ENCODE peak calls at places on chromosome 7, in five cellular contexts. One of them, this sample, is unnamed.

GRCh38 chr7:27834179-27834921 is 94.4 kb downstream of the TAX1BP1 start:
- DNase-seq in tibial artery: no peak
- DNase-seq in tibial nerve: no peak
- DNase-seq in A549: no peak
- DNase-seq in neural progenitor cell: no peak
- DNase-seq in this sample: peak; percentile 74

GRCh38 chr7:30162622-30163124 is 27.9 kb downstream of the MTURN start:
- DNase-seq in tibial nerve: no peak
- DNase-seq in tibial artery: no peak
- DNase-seq in neural progenitor cell: peak; percentile 61
- DNase-seq in A549: peak; percentile 15
- DNase-seq in this sample: no peak

GRCh38 chr7:82542665-82543064 is 99.1 kb upstream of the CACNA2D1 start:
- DNase-seq in neural progenitor cell: no peak
- DNase-seq in A549: no peak
- DNase-seq in tibial nerve: no peak
- DNase-seq in tibial artery: no peak
- DNase-seq in this sample: no peak

GRCh38 chr7:74203157-74203556 is 6.6 kb upstream of the LAT2 start:
- DNase-seq in tibial nerve: peak; percentile 32
- DNase-seq in neural progenitor cell: peak; percentile 66
- DNase-seq in A549: peak; percentile 54
- DNase-seq in tibial artery: peak; percentile 46
- DNase-seq in this sample: no peak

GRCh38 chr7:16999541-17000266 is 117.9 kb upstream of the AGR3 start:
- DNase-seq in neural progenitor cell: no peak
- DNase-seq in tibial nerve: no peak
- DNase-seq in tibial artery: no peak
- DNase-seq in A549: no peak
- DNase-seq in this sample: no peak

GRCh38 chr7:149489391-149490024 is 8.1 kb downstream of the ZNF746 start:
- DNase-seq in tibial nerve: no peak
- DNase-seq in A549: peak; percentile 50
- DNase-seq in tibial artery: no peak
- DNase-seq in neural progenitor cell: peak; percentile 17
- DNase-seq in this sample: no peak

GRCh38 chr7:76016191-76016947 is 22.0 kb upstream of the TMEM120A start:
- DNase-seq in A549: no peak
- DNase-seq in tibial artery: no peak
- DNase-seq in neural progenitor cell: no peak
- DNase-seq in tibial nerve: no peak
- DNase-seq in this sample: no peak

GRCh38 chr7:13336227-13336626 is 648.8 kb downstream of the ARL4A start:
- DNase-seq in tibial artery: no peak
- DNase-seq in tibial nerve: no peak
- DNase-seq in A549: no peak
- DNase-seq in neural progenitor cell: no peak
- DNase-seq in this sample: no peak

GRCh38 chr7:101782476-101782875 is 35.0 kb upstream of the CUX1 start:
- DNase-seq in A549: no peak
- DNase-seq in tibial artery: no peak
- DNase-seq in neural progenitor cell: no peak
- DNase-seq in tibial nerve: no peak
- DNase-seq in this sample: no peak

GRCh38 chr7:13111230-13111629 is 423.8 kb downstream of the ARL4A start:
- DNase-seq in tibial artery: no peak
- DNase-seq in tibial nerve: no peak
- DNase-seq in neural progenitor cell: no peak
- DNase-seq in A549: no peak
- DNase-seq in this sample: no peak

GRCh38 chr7:155788616-155789000 is 23.7 kb downstream of the SHH start:
- DNase-seq in A549: no peak
- DNase-seq in neural progenitor cell: no peak
- DNase-seq in tibial nerve: no peak
- DNase-seq in tibial artery: no peak
- DNase-seq in this sample: no peak

GRCh38 chr7:120180221-120180620 is 92.8 kb upstream of the KCND2 start:
- DNase-seq in A549: no peak
- DNase-seq in tibial artery: no peak
- DNase-seq in tibial nerve: no peak
- DNase-seq in neural progenitor cell: no peak
- DNase-seq in this sample: no peak

GRCh38 chr7:25754333-25754732 is 397.7 kb upstream of the NFE2L3 start:
- DNase-seq in A549: no peak
- DNase-seq in tibial nerve: peak; percentile 40
- DNase-seq in neural progenitor cell: no peak
- DNase-seq in tibial artery: peak; percentile 86
- DNase-seq in this sample: no peak

GRCh38 chr7:149713731-149714068 is 59.7 kb downstream of the ZNF467 start:
- DNase-seq in neural progenitor cell: no peak
- DNase-seq in tibial artery: no peak
- DNase-seq in tibial nerve: peak; percentile 2
- DNase-seq in A549: no peak
- DNase-seq in this sample: no peak

GRCh38 chr7:105229641-105230040 is 159.1 kb downstream of the SRPK2 start:
- DNase-seq in tibial artery: no peak
- DNase-seq in tibial nerve: no peak
- DNase-seq in neural progenitor cell: no peak
- DNase-seq in A549: no peak
- DNase-seq in this sample: no peak

GRCh38 chr7:115679976-115680375 is 350.6 kb downstream of the TFEC start:
- DNase-seq in neural progenitor cell: peak; percentile 72
- DNase-seq in A549: peak; percentile 59
- DNase-seq in tibial nerve: no peak
- DNase-seq in tibial artery: no peak
- DNase-seq in this sample: no peak

GRCh38 chr7:311796-312195 is 21.8 kb downstream of the FOXL3 start:
- DNase-seq in tibial artery: no peak
- DNase-seq in tibial nerve: no peak
- DNase-seq in A549: no peak
- DNase-seq in neural progenitor cell: no peak
- DNase-seq in this sample: peak; percentile 36

GRCh38 chr7:155738652-155739537 is 73.4 kb downstream of the SHH start:
- DNase-seq in tibial artery: peak; percentile 74
- DNase-seq in neural progenitor cell: peak; percentile 68
- DNase-seq in tibial nerve: peak; percentile 88
- DNase-seq in A549: peak; percentile 87
- DNase-seq in this sample: peak; percentile 75

GRCh38 chr7:81740403-81740802 is 29.4 kb downstream of the HGF start:
- DNase-seq in A549: no peak
- DNase-seq in tibial artery: no peak
- DNase-seq in neural progenitor cell: no peak
- DNase-seq in tibial nerve: no peak
- DNase-seq in this sample: no peak

GRCh38 chr7:127968547-127968946 is 62.7 kb downstream of the LRRC4 start:
- DNase-seq in tibial nerve: no peak
- DNase-seq in neural progenitor cell: no peak
- DNase-seq in tibial artery: no peak
- DNase-seq in A549: no peak
- DNase-seq in this sample: peak; percentile 12

GRCh38 chr7:116689787-116690186 is 17.8 kb downstream of the MET start:
- DNase-seq in A549: no peak
- DNase-seq in neural progenitor cell: no peak
- DNase-seq in tibial artery: no peak
- DNase-seq in tibial nerve: no peak
- DNase-seq in this sample: peak; percentile 44

GRCh38 chr7:142450206-142450605 is 192.3 kb upstream of the PRSS58 start:
- DNase-seq in neural progenitor cell: no peak
- DNase-seq in A549: no peak
- DNase-seq in tibial artery: no peak
- DNase-seq in tibial nerve: no peak
- DNase-seq in this sample: no peak

GRCh38 chr7:159197066-159197975 is 52.7 kb upstream of the VIPR2 start:
- DNase-seq in A549: no peak
- DNase-seq in tibial nerve: no peak
- DNase-seq in tibial artery: no peak
- DNase-seq in neural progenitor cell: peak; percentile 53
- DNase-seq in this sample: no peak

GRCh38 chr7:47654672-47655340 is 72.9 kb upstream of the TNS3 start:
- DNase-seq in tibial artery: no peak
- DNase-seq in neural progenitor cell: peak; percentile 53
- DNase-seq in tibial nerve: no peak
- DNase-seq in A549: no peak
- DNase-seq in this sample: no peak

GRCh38 chr7:107691713-107692112 is 31.1 kb downstream of the SLC26A4 start:
- DNase-seq in tibial nerve: no peak
- DNase-seq in tibial artery: no peak
- DNase-seq in A549: no peak
- DNase-seq in neural progenitor cell: no peak
- DNase-seq in this sample: no peak

GRCh38 chr7:128274890-128275603 is 34.0 kb downstream of the LEP start:
- DNase-seq in tibial artery: no peak
- DNase-seq in tibial nerve: no peak
- DNase-seq in neural progenitor cell: no peak
- DNase-seq in A549: no peak
- DNase-seq in this sample: no peak

GRCh38 chr7:17772581-17773288 is 167.6 kb downstream of the SNX13 start:
- DNase-seq in neural progenitor cell: peak; percentile 23
- DNase-seq in tibial artery: no peak
- DNase-seq in A549: no peak
- DNase-seq in tibial nerve: no peak
- DNase-seq in this sample: no peak

GRCh38 chr7:13949450-13949849 is 40.0 kb downstream of the ETV1 start:
- DNase-seq in neural progenitor cell: no peak
- DNase-seq in tibial nerve: no peak
- DNase-seq in tibial artery: no peak
- DNase-seq in A549: no peak
- DNase-seq in this sample: no peak

GRCh38 chr7:66964391-66964790 is 31.0 kb downstream of the SBDS start:
- DNase-seq in A549: peak; percentile 20
- DNase-seq in neural progenitor cell: no peak
- DNase-seq in tibial artery: no peak
- DNase-seq in tibial nerve: no peak
- DNase-seq in this sample: no peak

GRCh38 chr7:19112290-19113000 is 5.0 kb downstream of the TWIST1 start:
- DNase-seq in tibial artery: no peak
- DNase-seq in neural progenitor cell: peak; percentile 63
- DNase-seq in tibial nerve: no peak
- DNase-seq in A549: no peak
- DNase-seq in this sample: no peak

GRCh38 chr7:125254521-125254920 is 324.9 kb upstream of the POT1 start:
- DNase-seq in A549: no peak
- DNase-seq in tibial nerve: no peak
- DNase-seq in tibial artery: no peak
- DNase-seq in neural progenitor cell: no peak
- DNase-seq in this sample: no peak
- H3K4me1 ChIP-seq in A549: no peaks in the 10 kb centered on the region
- H3K4me1 ChIP-seq in tibial nerve: no peaks in the 10 kb centered on the region
- H3K4me1 ChIP-seq in tibial artery: no peaks in the 10 kb centered on the region
- H3K4me1 ChIP-seq in neural progenitor cell: peaks cover 34% of the 10 kb centered on the region
- H3K4me1 ChIP-seq in this sample: no peaks in the 10 kb centered on the region

DNA sequence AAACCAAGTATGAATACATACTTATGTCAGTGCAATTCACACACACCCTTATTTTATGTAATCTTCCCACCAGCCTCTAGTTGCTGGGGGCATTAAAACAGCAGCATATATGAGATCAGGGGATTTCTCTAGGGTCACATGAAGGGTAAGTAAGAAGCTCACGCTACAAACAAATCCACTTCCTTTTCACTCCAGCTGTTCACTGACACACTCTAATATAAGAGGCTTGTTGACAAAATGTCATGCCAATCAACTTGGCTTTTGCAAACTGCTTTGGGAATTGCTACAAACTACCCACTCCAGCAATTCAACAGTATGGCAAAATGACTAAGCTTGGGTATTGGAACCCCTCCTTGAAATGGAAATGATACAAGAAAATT is 10.3 kb downstream of the FAM3C start:
- DNase-seq in tibial artery: no peak
- DNase-seq in tibial nerve: no peak
- DNase-seq in A549: no peak
- DNase-seq in neural progenitor cell: no peak
- DNase-seq in this sample: no peak
- TF ChIP-seq CTCF in tibial artery: no peak
- TF ChIP-seq CTCF in tibial nerve: no peak
- TF ChIP-seq CTCF in A549: no peak
- TF ChIP-seq CTCF in neural progenitor cell: no peak
- TF ChIP-seq CTCF in this sample: no peak

DNA sequence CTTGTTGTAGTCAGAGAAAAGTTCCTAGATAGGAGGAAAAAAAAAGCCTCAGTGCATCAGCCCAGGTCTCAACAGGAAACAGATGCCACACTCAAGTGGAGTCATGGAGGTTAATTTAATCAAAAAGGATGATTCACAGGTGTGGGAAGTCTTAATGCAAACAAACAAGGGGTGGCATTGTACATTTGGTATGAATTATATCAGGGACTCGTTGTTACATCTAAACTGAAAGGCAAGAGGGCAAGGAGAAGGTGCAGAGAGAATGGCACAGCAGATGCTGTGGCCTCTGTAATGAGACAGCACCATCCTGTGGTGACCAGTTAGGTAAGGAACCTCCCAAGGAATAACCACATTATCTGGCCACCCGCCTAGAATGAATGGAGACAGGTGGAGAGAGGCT is 133.7 kb downstream of the PTPRZ1 start:
- DNase-seq in neural progenitor cell: peak; percentile 21
- DNase-seq in tibial nerve: no peak
- DNase-seq in A549: no peak
- DNase-seq in tibial artery: no peak
- DNase-seq in this sample: no peak
- H3K4me1 ChIP-seq in neural progenitor cell: no peaks in the 10 kb centered on the region
- H3K4me1 ChIP-seq in tibial nerve: no peaks in the 10 kb centered on the region
- H3K4me1 ChIP-seq in A549: no peaks in the 10 kb centered on the region
- H3K4me1 ChIP-seq in tibial artery: no peaks in the 10 kb centered on the region
- H3K4me1 ChIP-seq in this sample: no peaks in the 10 kb centered on the region

GRCh38 chr7:140005754-140006503 is 56.8 kb downstream of the PARP12 start:
- DNase-seq in tibial artery: no peak
- DNase-seq in A549: peak; percentile 64
- DNase-seq in neural progenitor cell: peak; percentile 68
- DNase-seq in tibial nerve: no peak
- DNase-seq in this sample: peak; percentile 29
- TF ChIP-seq CTCF in tibial artery: no peak
- TF ChIP-seq CTCF in A549: peak; percentile 46
- TF ChIP-seq CTCF in neural progenitor cell: peak; percentile 58
- TF ChIP-seq CTCF in tibial nerve: no peak
- TF ChIP-seq CTCF in this sample: no peak

GRCh38 chr7:139732471-139733167 is 45.2 kb downstream of the HIPK2 start:
- DNase-seq in tibial nerve: no peak
- DNase-seq in neural progenitor cell: no peak
- DNase-seq in A549: no peak
- DNase-seq in tibial artery: no peak
- DNase-seq in this sample: no peak
- H3K4me1 ChIP-seq in tibial nerve: peaks cover 59% of the 10 kb centered on the region
- H3K4me1 ChIP-seq in neural progenitor cell: peaks cover 33% of the 10 kb centered on the region
- H3K4me1 ChIP-seq in A549: peaks cover 56% of the 10 kb centered on the region
- H3K4me1 ChIP-seq in tibial artery: peaks cover 2% of the 10 kb centered on the region
- H3K4me1 ChIP-seq in this sample: peaks cover 39% of the 10 kb centered on the region

DNA sequence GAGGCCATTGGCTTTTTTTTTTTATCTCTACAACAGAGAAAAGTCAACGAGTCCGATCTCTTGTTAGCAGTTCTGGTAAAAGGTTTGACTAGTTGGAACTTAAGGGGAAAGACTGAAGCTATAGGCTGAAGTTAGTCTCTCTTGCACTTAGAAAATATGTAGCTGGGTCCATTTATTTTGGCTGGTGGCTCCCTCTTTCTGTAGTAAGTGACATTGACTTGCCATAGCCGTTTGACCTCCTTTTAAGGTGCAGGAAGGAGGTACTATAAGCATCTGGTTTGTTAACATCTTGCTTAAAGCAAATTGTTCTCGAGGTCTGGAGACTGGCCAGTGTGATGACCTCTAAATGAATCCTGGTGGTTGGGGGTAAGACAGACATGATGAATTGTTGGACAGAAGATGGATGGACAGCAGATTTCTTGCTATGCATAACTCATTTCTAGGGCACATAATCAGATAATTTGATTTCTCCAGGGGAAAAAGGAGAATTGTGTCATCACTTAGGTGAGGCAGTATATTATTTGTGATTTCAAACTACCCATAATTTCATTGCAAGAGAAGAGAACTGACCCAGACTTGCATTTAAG is 356.3 kb upstream of the GALNT17 start:
- DNase-seq in tibial nerve: no peak
- DNase-seq in tibial artery: no peak
- DNase-seq in A549: peak; percentile 6
- DNase-seq in neural progenitor cell: no peak
- DNase-seq in this sample: no peak
- TF ChIP-seq CTCF in tibial nerve: no peak
- TF ChIP-seq CTCF in tibial artery: no peak
- TF ChIP-seq CTCF in A549: no peak
- TF ChIP-seq CTCF in neural progenitor cell: peak; percentile 42
- TF ChIP-seq CTCF in this sample: no peak